ENCODE peak calls at places on chromosomes 16 and 17, in four cellular contexts. H, U, O and J are unnamed samples.

GRCh38 chr17:64300566-64300965 is 37.5 kb upstream of the TEX2 start:
- DNase-seq in O (no peak), H (no peak), U (no peak), J (no peak)

GRCh38 chr17:40551874-40552768 is 13.2 kb downstream of the CCR7 start:
- DNase-seq in U (no peak), O (peak), H (peak), J (peak)

GRCh38 chr17:9529033-9529748 is 46.4 kb downstream of the STX8 start:
- DNase-seq in O (peak), H (no peak), U (no peak), J (peak)

GRCh38 chr16:15976225-15976812 is 26.9 kb downstream of the ABCC1 start:
- DNase-seq in H (no peak), O (peak), U (no peak), J (no peak)

GRCh38 chr16:84013787-84014569 is 28.6 kb downstream of the SLC38A8 start:
- DNase-seq in O (no peak), U (no peak), H (peak), J (peak)

GRCh38 chr17:22490399-22490798 is 798.1 kb downstream of the KCNJ18 start:
- DNase-seq in H (no peak), U (no peak), O (no peak), J (no peak)

GRCh38 chr17:55434721-55435120 is 13.1 kb upstream of the MMD start:
- DNase-seq in O (no peak), H (no peak), U (no peak), J (peak)

GRCh38 chr17:79619196-79619595 is 8.3 kb upstream of the RBFOX3 start:
- DNase-seq in O (no peak), H (no peak), U (no peak), J (no peak)

GRCh38 chr16:72179592-72179991 is 7.6 kb upstream of the PMFBP1 start:
- DNase-seq in O (no peak), H (no peak), U (no peak), J (no peak)

GRCh38 chr17:73365934-73366623 is 54.3 kb upstream of the CDC42EP4 start:
- DNase-seq in U (no peak), O (no peak), H (no peak), J (peak)

GRCh38 chr16:56195151-56195550 is 3.9 kb downstream of the GNAO1 start:
- DNase-seq in H (no peak), U (no peak), O (no peak), J (no peak)

GRCh38 chr16:1645914-1646525 is 32.1 kb upstream of the JPT2 start:
- DNase-seq in O (no peak), H (peak), U (peak), J (no peak)

GRCh38 chr16:62913333-62913732 is 877.1 kb upstream of the CDH8 start:
- DNase-seq in U (no peak), H (no peak), O (no peak), J (no peak)

GRCh38 chr17:40452074-40452787 is 9.0 kb downstream of the IGFBP4 start:
- DNase-seq in U (no peak), O (peak), H (no peak), J (no peak)

GRCh38 chr17:41492351-41492750 is 2.6 kb upstream of the KRT36 start:
- DNase-seq in U (no peak), O (peak), H (peak), J (no peak)

GRCh38 chr17:45818041-45818440 is 26.6 kb upstream of the SPPL2C start:
- DNase-seq in H (no peak), U (no peak), O (no peak), J (no peak)

GRCh38 chr17:41510251-41511065 is 5.0 kb upstream of the KRT13 start:
- DNase-seq in H (no peak), U (no peak), O (no peak), J (no peak)

GRCh38 chr17:47884905-47885735 is 10.9 kb upstream of the SP2 start:
- DNase-seq in U (no peak), H (no peak), O (no peak), J (no peak)

GRCh38 chr17:73430848-73431247 is 119.0 kb upstream of the CDC42EP4 start:
- DNase-seq in O (peak), H (no peak), U (no peak), J (no peak)

GRCh38 chr17:43713494-43714162 is 45.0 kb downstream of the SOST start:
- DNase-seq in O (no peak), U (no peak), H (no peak), J (peak)

GRCh38 chr16:29820271-29820701 is at the start of gene MVP:
- DNase-seq in U (peak), O (peak), H (peak), J (peak)

GRCh38 chr17:48549909-48550308 is 5.0 kb upstream of the HOXB2 start:
- DNase-seq in U (no peak), O (no peak), H (no peak), J (no peak)

GRCh38 chr16:27403601-27403992 is 1.6 kb downstream of the IL21R start:
- DNase-seq in H (no peak), U (no peak), O (no peak), J (peak)

GRCh38 chr16:27311449-27311831 is 2.3 kb upstream of the IL4R start:
- DNase-seq in H (no peak), O (no peak), U (no peak), J (no peak)

GRCh38 chr17:30450125-30451027 is 26.8 kb upstream of the GOSR1 start:
- DNase-seq in U (no peak), O (no peak), H (no peak), J (no peak)

GRCh38 chr17:57810740-57811632 is 38.9 kb downstream of the MRPS23 start:
- DNase-seq in U (no peak), H (no peak), O (peak), J (no peak)

GRCh38 chr17:7176870-7177209 is 2.3 kb downstream of the ASGR1 start:
- DNase-seq in H (no peak), O (no peak), U (no peak), J (no peak)

GRCh38 chr16:47013910-47014309 is 40.4 kb upstream of the DNAJA2 start:
- DNase-seq in H (no peak), O (no peak), U (no peak), J (no peak)

GRCh38 chr17:57391076-57391825 is 134.9 kb downstream of the MSI2 start:
- DNase-seq in H (no peak), O (no peak), U (no peak), J (no peak)

GRCh38 chr16:50468749-50469078 is 79.5 kb upstream of the NKD1 start:
- DNase-seq in U (no peak), H (no peak), O (no peak), J (no peak)

GRCh38 chr16:50467559-50467942 is 80.6 kb upstream of the NKD1 start:
- DNase-seq in O (no peak), H (no peak), U (no peak), J (no peak)

GRCh38 chr16:50469121-50469743 is 79.0 kb upstream of the NKD1 start:
- DNase-seq in O (no peak), H (no peak), U (no peak), J (no peak)

GRCh38 chr16:50469744-50470301 is 78.4 kb upstream of the NKD1 start:
- DNase-seq in H (no peak), O (no peak), U (no peak), J (no peak)

GRCh38 chr16:50467943-50468748 is 80.0 kb upstream of the NKD1 start:
- DNase-seq in U (no peak), O (no peak), H (no peak), J (peak)
- H3K4me3 ChIP-seq in U (no peak), O (no peak), H (no peak), J (peak)

GRCh38 chr16:90046122-90046970 is 27.1 kb upstream of the DBNDD1 start:
- DNase-seq in U (no peak), H (no peak), O (no peak), J (no peak)
- H3K4me3 ChIP-seq in U (peak), H (no peak), O (peak), J (no peak)

GRCh38 chr16:3021449-3022207 is 1.5 kb downstream of the TNFRSF12A start:
- DNase-seq in U (peak), H (peak), O (peak), J (peak)

GRCh38 chr16:3022208-3022696 is 1.5 kb downstream of the HCFC1R1 start:
- DNase-seq in O (peak), H (peak), U (peak), J (no peak)

GRCh38 chr16:3023669-3024478 is at the start of the genes HCFC1R1 and THOC6:
- DNase-seq in O (peak), U (peak), H (peak), J (peak)

GRCh38 chr16:3023415-3023668 is 400 bp downstream of the HCFC1R1 start:
- DNase-seq in O (peak), H (no peak), U (no peak), J (no peak)

GRCh38 chr16:3022697-3023414 is 886 bp downstream of the HCFC1R1 start:
- DNase-seq in H (peak), U (no peak), O (peak), J (peak)
- H3K4me3 ChIP-seq in H (peak), U (no peak), O (peak), J (peak)

DNA sequence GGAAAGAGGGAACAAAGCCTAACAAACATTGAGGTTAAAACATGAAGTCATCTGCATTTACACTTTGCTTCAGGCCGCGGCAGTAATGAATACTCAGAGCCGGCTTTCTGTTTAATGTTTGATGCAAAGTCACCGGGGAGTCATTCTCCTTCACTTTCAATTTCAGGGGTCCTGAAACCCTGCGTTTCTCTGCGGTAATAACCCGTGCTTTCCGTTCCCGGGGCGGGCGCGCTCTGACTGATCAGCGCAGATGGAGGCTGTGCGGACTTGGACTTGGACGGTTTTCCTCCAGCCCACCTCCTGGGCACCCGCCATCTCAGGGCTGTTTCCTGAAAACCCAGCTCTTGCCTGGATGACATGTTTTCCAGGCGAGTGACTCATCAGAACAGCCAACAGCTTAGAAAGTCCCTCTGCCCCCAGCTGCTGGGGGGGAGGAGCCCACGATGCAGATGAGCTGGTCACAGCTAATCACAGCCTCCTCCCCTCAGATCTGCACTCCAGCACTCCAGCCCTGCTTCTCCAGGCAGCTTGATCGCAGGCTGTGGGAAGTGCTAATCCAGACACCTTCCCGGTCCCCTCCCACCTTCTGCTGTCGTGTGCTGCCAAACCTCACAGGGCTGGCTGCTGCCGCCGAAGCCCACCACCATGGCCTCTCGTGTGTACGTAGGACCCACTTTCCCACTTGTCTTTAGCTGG is 158.6 kb upstream of the CHMP6 start:
- DNase-seq in H (peak), U (peak), O (peak), J (peak)
- H3K4me3 ChIP-seq in H (peak), U (peak), O (peak), J (peak)

DNA sequence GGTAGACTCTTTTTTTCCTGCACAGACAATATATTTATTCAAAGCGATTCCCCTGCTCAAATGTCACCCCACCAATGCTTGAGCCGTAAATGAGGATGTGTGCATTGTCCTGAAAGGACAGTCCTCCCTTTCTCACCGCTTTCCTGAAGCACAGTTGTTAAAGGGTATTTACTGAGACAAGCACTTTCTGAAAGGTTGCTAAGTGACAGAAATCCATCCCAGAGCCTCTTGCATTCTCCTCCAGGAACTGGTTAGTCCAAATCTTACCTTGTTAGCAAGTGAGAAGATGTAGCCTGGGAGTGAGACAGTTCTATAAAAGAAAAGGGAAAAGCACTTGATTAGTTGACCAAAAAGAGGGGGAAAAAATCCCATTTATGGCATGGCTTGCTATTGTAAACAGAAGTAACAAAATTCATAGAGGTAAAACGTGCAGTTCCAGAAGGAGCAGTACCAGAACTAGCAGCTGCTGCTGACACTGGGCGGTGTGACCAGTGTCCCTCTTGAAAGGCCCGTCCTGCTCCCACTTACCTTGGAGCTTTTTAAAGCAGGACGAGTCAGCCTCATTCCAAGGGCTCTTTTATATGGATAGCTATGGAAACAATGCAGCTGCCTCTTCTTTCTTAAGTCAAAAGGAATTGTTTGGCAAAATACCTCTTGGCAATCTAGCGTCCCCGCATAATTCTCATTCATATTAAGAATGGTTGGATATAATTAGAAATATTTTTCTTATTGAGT is at the start of gene MYH2:
- DNase-seq in H (no peak), U (no peak), O (no peak), J (no peak)
- H3K4me3 ChIP-seq in H (no peak), U (no peak), O (no peak), J (no peak)

GRCh38 chr16:87602005-87602790 is at the start of gene JPH3:
- DNase-seq in U (no peak), O (no peak), H (no peak), J (no peak)
- H3K4me3 ChIP-seq in U (no peak), O (no peak), H (no peak), J (no peak)